ENCODE peak calls at places on chromosome 21, in four cellular contexts. O, G, J and V are unnamed samples. For H3K36me3, the result is how much of the 10 kb centered on the place peaks cover.

GRCh38 chr21:37758997-37759396 is 157.3 kb downstream of the KCNJ6 start:
- DNase-seq in G (no peak), O (peak), J (peak), V (peak)

GRCh38 chr21:34154878-34155277 is 81.5 kb downstream of the MRPS6 start:
- DNase-seq in J (no peak), O (no peak), G (no peak), V (no peak)

GRCh38 chr21:36747114-36747814 is 48.3 kb downstream of the SIM2 start:
- DNase-seq in O (peak), G (no peak), J (no peak), V (no peak)

GRCh38 chr21:29581393-29581792 is 282.7 kb downstream of the BACH1 start:
- DNase-seq in O (no peak), G (no peak), J (no peak), V (no peak)

GRCh38 chr21:34810786-34811185 is 142.0 kb downstream of the CLIC6 start:
- DNase-seq in J (no peak), G (no peak), O (no peak), V (no peak)

GRCh38 chr21:39115659-39116235 is 67.5 kb downstream of the PSMG1 start:
- DNase-seq in O (peak), G (no peak), J (no peak), V (no peak)

GRCh38 chr21:45998871-45999580 is 17.5 kb downstream of the COL6A1 start:
- DNase-seq in O (no peak), J (no peak), G (no peak), V (no peak)

GRCh38 chr21:46226920-46227599 is 1.5 kb downstream of the LSS start:
- DNase-seq in O (no peak), J (peak), G (no peak), V (no peak)

GRCh38 chr21:35416866-35417453 is 367.9 kb upstream of the RUNX1 start:
- DNase-seq in J (no peak), O (no peak), G (no peak), V (no peak)

GRCh38 chr21:45603481-45603880 is 40.0 kb upstream of the PCBP3 start:
- DNase-seq in G (no peak), J (no peak), O (no peak), V (no peak)

GRCh38 chr21:36723371-36723881 is 24.5 kb downstream of the SIM2 start:
- DNase-seq in J (no peak), G (no peak), O (no peak), V (no peak)

GRCh38 chr21:43927591-43928229 is 62.7 kb downstream of the AGPAT3 start:
- DNase-seq in G (no peak), J (no peak), O (peak), V (no peak)

GRCh38 chr21:38228115-38228514 is 28.7 kb upstream of the KCNJ15 start:
- DNase-seq in G (no peak), J (no peak), O (no peak), V (no peak)

GRCh38 chr21:43644609-43645008 is 14.7 kb downstream of the HSF2BP start:
- DNase-seq in J (peak), G (no peak), O (peak), V (no peak)

GRCh38 chr21:45963225-45963555 is 18.4 kb upstream of the COL6A1 start:
- DNase-seq in G (no peak), O (no peak), J (peak), V (no peak)

GRCh38 chr21:44741921-44742320 is 30.5 kb upstream of the TSPEAR start:
- DNase-seq in O (no peak), J (no peak), G (no peak), V (no peak)

GRCh38 chr21:46455575-46456385 is 2.9 kb upstream of the DIP2A start:
- DNase-seq in G (peak), O (peak), J (peak), V (no peak)

GRCh38 chr21:36135391-36136094 is 664 bp downstream of the CBR3 start:
- DNase-seq in G (no peak), J (peak), O (peak), V (peak)

DNA sequence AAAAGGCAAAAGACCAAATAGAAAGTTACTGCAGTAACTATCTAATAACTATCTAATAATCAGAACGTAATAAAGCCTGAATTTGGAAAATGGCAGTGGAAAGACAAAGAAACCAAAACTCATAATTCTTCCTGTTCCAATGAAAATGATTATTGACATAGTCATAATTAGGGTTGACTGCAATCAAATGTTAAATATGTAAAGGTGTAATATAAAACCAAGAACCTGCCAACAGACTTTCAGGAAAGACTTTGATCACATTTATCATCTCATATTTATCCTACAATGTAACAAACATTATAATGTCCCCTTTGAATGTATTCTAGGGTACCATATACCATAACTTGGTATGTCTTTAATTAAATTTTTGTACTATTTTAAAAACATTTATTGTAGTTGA is 26.9 kb downstream of the NRIP1 start:
- DNase-seq in O (no peak), J (no peak), G (no peak), V (no peak)
- H3K36me3 ChIP-seq in O (under half), J (under half), G (under half), V (under half)

GRCh38 chr21:16608209-16608830 is 878.5 kb downstream of the USP25 start:
- DNase-seq in G (no peak), O (no peak), J (no peak), V (no peak)

GRCh38 chr21:16605588-16605987 is 875.8 kb downstream of the USP25 start:
- DNase-seq in O (no peak), J (no peak), G (no peak), V (peak)
- H3K27ac ChIP-seq in O (no peak), J (no peak), G (no peak), V (no peak)

GRCh38 chr21:30924171-30924680 is 42.8 kb upstream of the KRTAP11-1 start:
- DNase-seq in O (no peak), G (no peak), J (no peak), V (no peak)
- TF ChIP-seq RAD21 in O (no peak), G (no peak), J (no peak), V (no peak)

GRCh38 chr21:42068592-42068991 is 2.5 kb upstream of the UMODL1 start:
- DNase-seq in G (no peak), J (no peak), O (no peak), V (no peak)

GRCh38 chr21:42068256-42068545 is 2.9 kb upstream of the UMODL1 start:
- DNase-seq in J (no peak), O (no peak), G (no peak), V (no peak)

GRCh38 chr21:42067531-42068255 is 3.4 kb upstream of the UMODL1 start:
- DNase-seq in O (no peak), J (no peak), G (no peak), V (no peak)

GRCh38 chr21:42071146-42071737 is at the start of gene UMODL1:
- DNase-seq in G (no peak), J (no peak), O (no peak), V (no peak)

GRCh38 chr21:42069327-42069726 is 1.8 kb upstream of the UMODL1 start:
- DNase-seq in J (no peak), O (no peak), G (no peak), V (no peak)
- H3K36me3 ChIP-seq in J (under half), O (under half), G (under half), V (under half)

GRCh38 chr21:17492415-17493168 is 20.3 kb upstream of the CXADR start:
- DNase-seq in G (no peak), O (no peak), J (no peak), V (no peak)
- H3K27ac ChIP-seq in G (no peak), O (no peak), J (peak), V (no peak)